ENCODE peak calls at places on chromosomes 2 and 18, in four cellular contexts. H, L, P and D are unnamed samples.

GRCh38 chr2:37831081-37831780 is 93.9 kb upstream of the RMDN2 start:
- DNase-seq in L (no peak), H (no peak), P (no peak), D (no peak)

GRCh38 chr2:113980946-113981345 is 91.1 kb downstream of the ACTR3 start:
- DNase-seq in L (no peak), H (no peak), P (peak), D (peak)

GRCh38 chr2:88074854-88075292 is 7.2 kb downstream of the SMYD1 start:
- DNase-seq in H (no peak), L (no peak), P (peak), D (no peak)

GRCh38 chr2:67309281-67309680 is 87.9 kb upstream of the ETAA1 start:
- DNase-seq in P (peak), L (no peak), H (peak), D (no peak)

GRCh38 chr2:233693963-233694362 is 1.3 kb downstream of the UGT1A6 start:
- DNase-seq in L (no peak), P (no peak), H (no peak), D (no peak)

GRCh38 chr2:173048901-173049661 is 26.6 kb upstream of the MAP3K20 start:
- DNase-seq in P (peak), L (peak), H (peak), D (peak)

GRCh38 chr2:127355407-127356008 is 32.3 kb downstream of the MAP3K2 start:
- DNase-seq in H (peak), L (peak), P (no peak), D (peak)

GRCh38 chr2:64594563-64594989 is 59.1 kb downstream of the SERTAD2 start:
- DNase-seq in P (peak), H (no peak), L (no peak), D (no peak)

GRCh38 chr2:215439980-215440512 is 4.2 kb upstream of the FN1 start:
- DNase-seq in L (no peak), P (no peak), H (peak), D (no peak)

GRCh38 chr2:29940706-29941105 is 19.3 kb upstream of the ALK start:
- DNase-seq in P (no peak), L (peak), H (no peak), D (no peak)

GRCh38 chr2:149658553-149658952 is 71.0 kb upstream of the MMADHC start:
- DNase-seq in L (no peak), P (no peak), H (no peak), D (no peak)

GRCh38 chr2:146661494-146662096 is 1183.2 kb upstream of the ACVR2A start:
- DNase-seq in L (no peak), P (peak), H (peak), D (peak)

GRCh38 chr2:21175895-21176646 is 52.3 kb downstream of the TDRD15 start:
- DNase-seq in L (no peak), H (peak), P (peak), D (peak)

GRCh38 chr2:20476950-20477349 is 30.1 kb downstream of the RHOB start:
- DNase-seq in H (no peak), P (no peak), L (no peak), D (no peak)

GRCh38 chr2:190809139-190809764 is 71.4 kb upstream of the GLS start:
- DNase-seq in L (no peak), H (peak), P (no peak), D (no peak)

GRCh38 chr2:65999103-65999502 is 435.8 kb upstream of the MEIS1 start:
- DNase-seq in H (no peak), P (no peak), L (no peak), D (no peak)

GRCh38 chr2:237549216-237550056 is 16.9 kb upstream of the PRLH start:
- DNase-seq in L (no peak), P (no peak), H (peak), D (no peak)

GRCh38 chr2:211534655-211535054 is 978.3 kb downstream of the CPS1 start:
- DNase-seq in L (no peak), H (no peak), P (no peak), D (no peak)

GRCh38 chr2:168935810-168936581 is 34.9 kb downstream of the G6PC2 start:
- DNase-seq in P (peak), H (no peak), L (no peak), D (peak)

GRCh38 chr2:137050949-137051348 is 285.6 kb downstream of the THSD7B start:
- DNase-seq in H (no peak), L (no peak), P (no peak), D (peak)

GRCh38 chr18:57445488-57446319 is 10.5 kb downstream of the ONECUT2 start:
- DNase-seq in L (no peak), P (no peak), H (peak), D (no peak)

GRCh38 chr2:109066917-109067828 is 61.8 kb upstream of the SH3RF3 start:
- DNase-seq in H (no peak), P (no peak), L (no peak), D (no peak)

GRCh38 chr18:34592961-34593382 is 117.1 kb upstream of the DTNA start:
- DNase-seq in L (peak), P (peak), H (no peak), D (peak)

GRCh38 chr18:79685281-79685680 is 5.7 kb downstream of the CTDP1 start:
- DNase-seq in P (no peak), H (no peak), L (no peak), D (no peak)

GRCh38 chr2:201432551-201433388 is 18.5 kb downstream of the TRAK2 start:
- DNase-seq in H (no peak), L (peak), P (peak), D (peak)

GRCh38 chr2:143300531-143300930 is 171.3 kb downstream of the ARHGAP15 start:
- DNase-seq in L (no peak), P (peak), H (no peak), D (no peak)

GRCh38 chr2:79620679-79621078 is 107.8 kb downstream of the CTNNA2 start:
- DNase-seq in H (no peak), L (no peak), P (no peak), D (no peak)

GRCh38 chr2:2771721-2772411 is 440.8 kb upstream of the MYT1L start:
- DNase-seq in P (no peak), L (no peak), H (no peak), D (no peak)

GRCh38 chr2:75464348-75464946 is 96.3 kb downstream of the EVA1A start:
- DNase-seq in L (peak), H (peak), P (peak), D (peak)

GRCh38 chr18:33076601-33077000 is 303.8 kb upstream of the KLHL14 start:
- DNase-seq in H (no peak), P (no peak), L (no peak), D (no peak)

GRCh38 chr2:11102466-11102865 is 52.8 kb upstream of the SLC66A3 start:
- DNase-seq in P (no peak), L (no peak), H (no peak), D (no peak)

GRCh38 chr18:5998166-5998881 is 103.0 kb upstream of the TMEM200C start:
- DNase-seq in H (peak), L (no peak), P (no peak), D (no peak)

GRCh38 chr2:2683581-2683980 is 352.5 kb upstream of the MYT1L start:
- DNase-seq in P (no peak), H (no peak), L (no peak), D (no peak)

GRCh38 chr2:28941008-28941407 is 40.1 kb upstream of the TOGARAM2 start:
- DNase-seq in H (no peak), P (no peak), L (no peak), D (no peak)

GRCh38 chr2:188345020-188345419 is 53.3 kb downstream of the GULP1 start:
- DNase-seq in H (no peak), P (peak), L (no peak), D (no peak)

GRCh38 chr2:188346059-188346458 is 54.4 kb downstream of the GULP1 start:
- DNase-seq in L (no peak), H (no peak), P (no peak), D (no peak)

GRCh38 chr2:188338463-188338862 is 46.8 kb downstream of the GULP1 start:
- DNase-seq in P (no peak), L (no peak), H (no peak), D (no peak)

GRCh38 chr2:188345439-188345838 is 53.8 kb downstream of the GULP1 start:
- DNase-seq in H (no peak), P (peak), L (no peak), D (no peak)

GRCh38 chr2:188340257-188340656 is 48.6 kb downstream of the GULP1 start:
- DNase-seq in P (no peak), L (no peak), H (no peak), D (no peak)
- TF ChIP-seq POLR2A in P (no peak), L (no peak), H (no peak), D (no peak)

GRCh38 chr18:48951448-48952286 is 902 bp upstream of the SMAD7 start:
- DNase-seq in P (peak), L (peak), H (peak), D (peak)
- TF ChIP-seq POLR2A in P (peak), L (peak), H (no peak), D (peak)

GRCh38 chr18:24230766-24231165 is 91.9 kb downstream of the CABYR start:
- DNase-seq in H (no peak), P (no peak), L (no peak), D (no peak)

GRCh38 chr18:24231773-24232735 is 93.2 kb downstream of the CABYR start:
- DNase-seq in L (no peak), P (peak), H (no peak), D (peak)

GRCh38 chr18:24228661-24229053 is 89.8 kb downstream of the CABYR start:
- DNase-seq in P (peak), L (no peak), H (no peak), D (no peak)

GRCh38 chr18:24232814-24233213 is 94.0 kb downstream of the CABYR start:
- DNase-seq in P (no peak), H (no peak), L (no peak), D (no peak)

GRCh38 chr18:24227976-24228660 is 89.3 kb downstream of the CABYR start:
- DNase-seq in L (no peak), H (no peak), P (peak), D (no peak)
- TF ChIP-seq POLR2A in L (no peak), H (no peak), P (no peak), D (no peak)

DNA sequence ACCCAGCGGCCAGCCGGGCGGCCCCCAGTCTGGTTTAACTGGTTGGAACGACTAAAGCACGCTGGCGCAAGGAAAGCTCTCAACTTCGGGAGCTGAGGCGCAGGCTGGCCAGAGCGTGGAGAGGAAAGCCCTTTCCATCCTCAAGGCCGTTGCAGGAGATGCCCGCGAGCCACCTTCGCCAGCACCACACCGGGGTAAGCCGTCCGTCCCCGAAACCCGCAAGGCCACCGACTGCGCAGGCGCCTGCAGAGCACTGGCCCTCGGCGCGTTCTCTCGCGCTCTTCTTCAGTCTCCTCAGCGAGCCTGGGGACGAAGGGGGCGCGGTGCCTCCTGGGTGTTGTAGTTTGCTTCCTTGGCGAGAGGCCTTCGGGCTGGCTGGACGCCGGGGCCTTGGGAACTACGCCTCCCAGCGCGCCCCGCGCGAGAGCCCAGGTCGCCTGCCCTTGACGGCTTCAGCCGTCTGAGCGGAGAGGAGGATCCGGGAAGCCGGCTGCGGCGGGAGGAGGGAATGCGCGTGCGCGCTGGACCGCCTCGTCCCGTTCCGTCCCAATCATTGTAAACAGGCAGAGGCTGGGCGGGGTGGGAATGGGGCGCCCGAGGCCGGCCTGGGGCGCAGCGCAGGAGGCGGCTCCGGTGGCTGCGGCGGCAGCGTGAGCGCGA is at the start of gene RALBP1:
- DNase-seq in P (peak), H (peak), L (peak), D (peak)
- TF ChIP-seq POLR2A in P (no peak), H (peak), L (peak), D (peak)

GRCh38 chr2:166042768-166043390 is 84.9 kb downstream of the SCN1A start:
- DNase-seq in H (no peak), L (no peak), P (peak), D (no peak)

GRCh38 chr2:166041613-166042012 is 86.2 kb downstream of the SCN1A start:
- DNase-seq in P (no peak), H (no peak), L (no peak), D (no peak)

GRCh38 chr2:166042356-166042755 is 85.5 kb downstream of the SCN1A start:
- DNase-seq in L (no peak), H (no peak), P (no peak), D (no peak)

DNA sequence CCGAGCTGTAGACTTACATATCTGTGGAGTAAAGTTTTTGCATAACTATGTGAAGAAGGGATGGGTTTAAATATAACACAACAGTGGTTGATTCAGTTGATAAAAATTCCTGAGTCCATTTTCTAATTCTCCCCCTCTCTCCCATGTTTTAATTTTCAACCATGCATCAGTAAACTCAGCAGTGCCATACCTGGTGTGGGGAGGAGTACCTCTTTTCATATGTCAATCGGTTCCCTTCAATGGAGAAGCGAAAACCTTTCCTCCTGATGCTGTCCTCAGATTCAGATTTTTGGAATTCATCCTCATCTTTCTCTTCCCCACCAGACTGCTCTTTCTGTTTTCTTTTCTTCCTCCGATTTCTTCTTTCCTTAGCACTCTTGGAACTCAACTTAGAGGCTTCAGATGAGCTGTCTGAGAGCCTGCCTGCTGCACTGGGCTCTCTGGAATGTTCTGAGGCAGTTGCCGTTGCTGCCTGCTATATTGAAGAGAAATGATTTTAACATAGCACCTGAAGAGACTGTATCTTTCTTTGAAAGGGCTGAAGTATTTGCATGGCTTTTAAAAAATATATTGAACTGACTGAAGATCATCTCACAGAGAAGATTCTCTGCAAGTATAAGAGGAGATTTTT is 82.9 kb downstream of the SCN1A start:
- DNase-seq in L (no peak), P (no peak), H (no peak), D (no peak)
- TF ChIP-seq POLR2A in L (no peak), P (no peak), H (no peak), D (no peak)

GRCh38 chr2:176001903-176002683 is at the start of gene LNPK:
- DNase-seq in H (peak), L (peak), P (peak), D (peak)
- TF ChIP-seq POLR2A in H (peak), L (peak), P (peak), D (peak)

GRCh38 chr2:156332452-156333273 is at the start of gene NR4A2:
- DNase-seq in L (peak), P (peak), H (peak), D (peak)

GRCh38 chr2:156333274-156333950 is 891 bp upstream of the NR4A2 start:
- DNase-seq in L (no peak), P (no peak), H (no peak), D (no peak)

GRCh38 chr2:156333951-156334495 is 1.5 kb upstream of the NR4A2 start:
- DNase-seq in L (peak), H (peak), P (peak), D (peak)

GRCh38 chr2:156331572-156332451 is 709 bp downstream of the NR4A2 start:
- DNase-seq in H (no peak), L (peak), P (peak), D (peak)

DNA sequence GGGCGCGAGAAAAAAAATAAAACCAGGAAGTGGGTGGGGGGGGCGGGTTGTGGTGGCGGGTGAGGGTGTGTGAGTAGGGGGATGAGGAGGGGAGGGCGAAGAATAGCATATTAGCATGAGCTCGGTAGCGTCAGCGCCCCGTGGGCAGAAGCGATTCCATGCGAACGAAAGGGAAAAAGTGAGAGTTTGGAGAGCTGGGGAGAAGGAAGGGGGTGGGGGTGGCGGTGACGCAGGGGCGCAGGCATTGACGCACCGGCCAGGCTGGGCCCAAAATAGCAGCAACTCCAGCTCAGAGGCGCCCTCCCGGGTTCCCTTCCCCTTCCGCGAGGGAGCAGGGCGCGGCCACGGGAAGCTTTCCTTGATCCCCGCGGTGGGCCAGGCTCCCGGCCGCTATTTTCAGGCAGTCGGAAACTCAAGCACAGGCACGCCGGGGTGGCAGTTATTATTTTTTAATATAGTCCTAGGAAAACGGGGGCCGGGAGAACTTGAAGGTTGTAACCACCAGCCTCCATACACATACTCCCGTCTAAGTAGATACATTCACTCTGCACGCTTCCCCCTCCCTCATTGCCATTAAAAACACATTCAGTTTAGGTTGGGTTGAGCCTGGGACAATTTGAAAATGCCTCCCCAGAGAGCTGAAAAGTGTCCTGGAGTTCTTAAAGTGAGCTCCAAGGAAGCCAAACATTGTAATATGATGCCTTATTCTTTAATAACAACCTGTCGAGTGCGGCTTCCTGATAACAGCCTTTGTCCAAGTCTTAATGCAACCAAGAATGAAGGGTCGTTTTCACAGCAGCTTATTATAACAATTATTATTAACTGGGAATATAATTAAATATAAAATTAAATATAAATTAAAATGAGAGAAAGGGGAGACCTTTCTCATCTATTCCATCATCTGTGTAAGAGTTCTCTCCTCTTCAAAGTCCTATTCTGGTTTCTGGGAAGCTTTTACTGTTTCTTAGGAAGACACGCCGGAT is 2.3 kb upstream of the NR4A2 start:
- DNase-seq in L (peak), P (peak), H (peak), D (peak)
- TF ChIP-seq POLR2A in L (peak), P (peak), H (no peak), D (peak)